ENCODE peak calls at places on chromosomes 4 and X, in seven cellular contexts. One of them, this sample, is unnamed.
A peak's percentile ranks its signal among the peaks of the same experiment; 100 is the strongest.

GRCh38 chr4:156949373-156949814 is 22.2 kb downstream of the PDGFC start:
- DNase-seq in fibroblast of lung: peak; percentile 89
- DNase-seq in upper lobe of right lung: no peak
- DNase-seq in astrocyte of the cerebellum: peak; percentile 77
- DNase-seq in astrocyte of the spinal cord: peak; percentile 89
- DNase-seq in SK-N-SH: no peak
- DNase-seq in MM.1S: no peak
- DNase-seq in this sample: peak; percentile 63

GRCh38 chr4:120963449-120963848 is 40.9 kb upstream of the PRDM5 start:
- DNase-seq in fibroblast of lung: no peak
- DNase-seq in upper lobe of right lung: no peak
- DNase-seq in astrocyte of the cerebellum: no peak
- DNase-seq in astrocyte of the spinal cord: no peak
- DNase-seq in SK-N-SH: no peak
- DNase-seq in MM.1S: no peak
- DNase-seq in this sample: no peak

GRCh38 chr4:43435303-43435702 is 542.8 kb downstream of the GRXCR1 start:
- DNase-seq in fibroblast of lung: no peak
- DNase-seq in upper lobe of right lung: no peak
- DNase-seq in astrocyte of the cerebellum: no peak
- DNase-seq in astrocyte of the spinal cord: no peak
- DNase-seq in SK-N-SH: no peak
- DNase-seq in MM.1S: no peak
- DNase-seq in this sample: no peak

GRCh38 chrX:48498374-48498809 is 10.4 kb upstream of the PORCN start:
- DNase-seq in fibroblast of lung: peak; percentile 39
- DNase-seq in upper lobe of right lung: no peak
- DNase-seq in astrocyte of the cerebellum: peak; percentile 24
- DNase-seq in astrocyte of the spinal cord: peak; percentile 68
- DNase-seq in SK-N-SH: no peak
- DNase-seq in MM.1S: no peak
- DNase-seq in this sample: no peak

GRCh38 chrX:47380268-47380667 is 9.9 kb downstream of the ZNF157 start:
- DNase-seq in fibroblast of lung: no peak
- DNase-seq in upper lobe of right lung: no peak
- DNase-seq in astrocyte of the cerebellum: no peak
- DNase-seq in astrocyte of the spinal cord: no peak
- DNase-seq in SK-N-SH: no peak
- DNase-seq in MM.1S: no peak
- DNase-seq in this sample: no peak

GRCh38 chr4:43316813-43317212 is 424.3 kb downstream of the GRXCR1 start:
- DNase-seq in fibroblast of lung: peak; percentile 45
- DNase-seq in upper lobe of right lung: no peak
- DNase-seq in astrocyte of the cerebellum: peak; percentile 13
- DNase-seq in astrocyte of the spinal cord: peak; percentile 56
- DNase-seq in SK-N-SH: no peak
- DNase-seq in MM.1S: no peak
- DNase-seq in this sample: no peak

GRCh38 chr4:26713563-26714145 is 129.8 kb downstream of the TBC1D19 start:
- DNase-seq in fibroblast of lung: no peak
- DNase-seq in upper lobe of right lung: no peak
- DNase-seq in astrocyte of the cerebellum: no peak
- DNase-seq in astrocyte of the spinal cord: no peak
- DNase-seq in SK-N-SH: no peak
- DNase-seq in MM.1S: no peak
- DNase-seq in this sample: no peak

GRCh38 chr4:12846368-12846767 is 637.8 kb downstream of the RAB28 start:
- DNase-seq in fibroblast of lung: no peak
- DNase-seq in upper lobe of right lung: no peak
- DNase-seq in astrocyte of the cerebellum: no peak
- DNase-seq in astrocyte of the spinal cord: no peak
- DNase-seq in SK-N-SH: no peak
- DNase-seq in MM.1S: no peak
- DNase-seq in this sample: no peak

GRCh38 chr4:1795304-1796195 is 2.5 kb downstream of the FGFR3 start:
- DNase-seq in fibroblast of lung: no peak
- DNase-seq in upper lobe of right lung: no peak
- DNase-seq in astrocyte of the cerebellum: no peak
- DNase-seq in astrocyte of the spinal cord: no peak
- DNase-seq in SK-N-SH: no peak
- DNase-seq in MM.1S: no peak
- DNase-seq in this sample: no peak

GRCh38 chrX:137432609-137433008 is 133.3 kb upstream of the ZIC3 start:
- DNase-seq in fibroblast of lung: no peak
- DNase-seq in upper lobe of right lung: no peak
- DNase-seq in astrocyte of the cerebellum: peak; percentile 5
- DNase-seq in astrocyte of the spinal cord: peak; percentile 6
- DNase-seq in SK-N-SH: peak; percentile 43
- DNase-seq in MM.1S: peak; percentile 64
- DNase-seq in this sample: no peak

GRCh38 chr4:1241466-1241935 is 7.4 kb downstream of the CTBP1 start:
- DNase-seq in fibroblast of lung: no peak
- DNase-seq in upper lobe of right lung: no peak
- DNase-seq in astrocyte of the cerebellum: no peak
- DNase-seq in astrocyte of the spinal cord: no peak
- DNase-seq in SK-N-SH: peak; percentile 22
- DNase-seq in MM.1S: no peak
- DNase-seq in this sample: no peak

GRCh38 chrX:10017866-10018265 is 50.7 kb downstream of the CLDN34 start:
- DNase-seq in fibroblast of lung: peak; percentile 56
- DNase-seq in upper lobe of right lung: no peak
- DNase-seq in astrocyte of the cerebellum: peak; percentile 44
- DNase-seq in astrocyte of the spinal cord: peak; percentile 76
- DNase-seq in SK-N-SH: no peak
- DNase-seq in MM.1S: no peak
- DNase-seq in this sample: no peak

GRCh38 chr4:139015948-139016451 is 419 bp downstream of the NOCT start:
- DNase-seq in fibroblast of lung: peak; percentile 42
- DNase-seq in upper lobe of right lung: peak; percentile 83
- DNase-seq in astrocyte of the cerebellum: no peak
- DNase-seq in astrocyte of the spinal cord: peak; percentile 41
- DNase-seq in SK-N-SH: no peak
- DNase-seq in MM.1S: peak; percentile 66
- DNase-seq in this sample: no peak

GRCh38 chrX:20063716-20064351 is 52.9 kb downstream of the MAP7D2 start:
- DNase-seq in fibroblast of lung: no peak
- DNase-seq in upper lobe of right lung: no peak
- DNase-seq in astrocyte of the cerebellum: no peak
- DNase-seq in astrocyte of the spinal cord: no peak
- DNase-seq in SK-N-SH: no peak
- DNase-seq in MM.1S: no peak
- DNase-seq in this sample: no peak

GRCh38 chr4:181971411-181971810 is 271.8 kb upstream of the TENM3 start:
- DNase-seq in fibroblast of lung: no peak
- DNase-seq in upper lobe of right lung: no peak
- DNase-seq in astrocyte of the cerebellum: no peak
- DNase-seq in astrocyte of the spinal cord: no peak
- DNase-seq in SK-N-SH: no peak
- DNase-seq in MM.1S: peak; percentile 53
- DNase-seq in this sample: no peak

DNA sequence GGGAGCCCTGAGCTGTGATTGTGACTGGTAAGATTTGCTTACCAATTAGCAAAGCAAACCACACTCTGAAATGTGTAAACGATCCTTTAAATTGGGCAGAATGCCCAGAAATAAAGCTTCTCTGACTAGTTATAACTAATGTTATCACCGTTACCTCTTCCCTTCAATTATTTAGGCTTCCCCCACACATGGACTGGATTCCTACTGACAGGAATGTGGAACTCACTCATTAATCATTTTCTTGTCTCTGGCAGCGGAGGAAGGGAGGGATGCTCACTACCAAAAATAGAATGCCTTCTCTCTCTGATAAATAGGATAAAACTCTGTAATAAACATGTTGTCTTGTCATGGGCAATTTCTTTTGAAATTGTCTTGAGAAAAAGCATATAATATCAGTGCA is 25.3 kb upstream of the NWD2 start:
- DNase-seq in fibroblast of lung: no peak
- DNase-seq in upper lobe of right lung: no peak
- DNase-seq in astrocyte of the cerebellum: no peak
- DNase-seq in astrocyte of the spinal cord: no peak
- DNase-seq in SK-N-SH: no peak
- DNase-seq in MM.1S: no peak
- DNase-seq in this sample: no peak
- TF ChIP-seq CTCF in fibroblast of lung: no peak
- TF ChIP-seq CTCF in upper lobe of right lung: no peak
- TF ChIP-seq CTCF in astrocyte of the cerebellum: no peak
- TF ChIP-seq CTCF in astrocyte of the spinal cord: no peak
- TF ChIP-seq CTCF in SK-N-SH: no peak
- TF ChIP-seq CTCF in MM.1S: no peak
- TF ChIP-seq CTCF in this sample: no peak

GRCh38 chr4:29972121-29972520 is 748.0 kb upstream of the PCDH7 start:
- DNase-seq in fibroblast of lung: no peak
- DNase-seq in upper lobe of right lung: no peak
- DNase-seq in astrocyte of the cerebellum: no peak
- DNase-seq in astrocyte of the spinal cord: no peak
- DNase-seq in SK-N-SH: no peak
- DNase-seq in MM.1S: no peak
- DNase-seq in this sample: no peak

GRCh38 chr4:29966386-29966785 is 753.8 kb upstream of the PCDH7 start:
- DNase-seq in fibroblast of lung: no peak
- DNase-seq in upper lobe of right lung: no peak
- DNase-seq in astrocyte of the cerebellum: no peak
- DNase-seq in astrocyte of the spinal cord: no peak
- DNase-seq in SK-N-SH: no peak
- DNase-seq in MM.1S: no peak
- DNase-seq in this sample: no peak

DNA sequence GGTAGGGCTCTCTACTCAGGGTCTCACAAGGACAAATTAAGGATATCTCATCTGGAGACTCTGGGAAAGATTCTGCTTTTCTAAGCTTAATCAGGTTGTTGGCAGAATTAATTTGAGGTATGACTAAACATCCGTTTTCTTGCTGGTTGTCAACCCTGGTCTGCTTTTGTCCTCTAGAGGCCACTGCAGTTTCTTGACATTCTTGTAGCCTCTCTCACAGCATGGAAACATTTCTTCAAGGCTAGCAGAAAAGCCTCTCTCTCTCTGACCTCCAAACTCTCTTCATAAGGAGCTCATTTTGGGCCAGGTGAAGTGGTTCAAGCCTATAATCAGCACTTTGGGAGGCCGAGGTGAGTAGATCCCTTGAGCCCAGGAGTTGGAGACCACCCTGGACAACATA is 749.5 kb upstream of the PCDH7 start:
- DNase-seq in fibroblast of lung: peak; percentile 18
- DNase-seq in upper lobe of right lung: no peak
- DNase-seq in astrocyte of the cerebellum: no peak
- DNase-seq in astrocyte of the spinal cord: peak; percentile 1
- DNase-seq in SK-N-SH: no peak
- DNase-seq in MM.1S: no peak
- DNase-seq in this sample: peak; percentile 6
- TF ChIP-seq CTCF in fibroblast of lung: no peak
- TF ChIP-seq CTCF in upper lobe of right lung: no peak
- TF ChIP-seq CTCF in astrocyte of the cerebellum: peak; percentile 20
- TF ChIP-seq CTCF in astrocyte of the spinal cord: peak; percentile 35
- TF ChIP-seq CTCF in SK-N-SH: peak; percentile 37
- TF ChIP-seq CTCF in MM.1S: no peak
- TF ChIP-seq CTCF in this sample: peak; percentile 63

GRCh38 chr4:174763454-174764104 is 65.5 kb downstream of the GLRA3 start:
- DNase-seq in fibroblast of lung: no peak
- DNase-seq in upper lobe of right lung: no peak
- DNase-seq in astrocyte of the cerebellum: no peak
- DNase-seq in astrocyte of the spinal cord: peak; percentile 44
- DNase-seq in SK-N-SH: no peak
- DNase-seq in MM.1S: no peak
- DNase-seq in this sample: no peak

DNA sequence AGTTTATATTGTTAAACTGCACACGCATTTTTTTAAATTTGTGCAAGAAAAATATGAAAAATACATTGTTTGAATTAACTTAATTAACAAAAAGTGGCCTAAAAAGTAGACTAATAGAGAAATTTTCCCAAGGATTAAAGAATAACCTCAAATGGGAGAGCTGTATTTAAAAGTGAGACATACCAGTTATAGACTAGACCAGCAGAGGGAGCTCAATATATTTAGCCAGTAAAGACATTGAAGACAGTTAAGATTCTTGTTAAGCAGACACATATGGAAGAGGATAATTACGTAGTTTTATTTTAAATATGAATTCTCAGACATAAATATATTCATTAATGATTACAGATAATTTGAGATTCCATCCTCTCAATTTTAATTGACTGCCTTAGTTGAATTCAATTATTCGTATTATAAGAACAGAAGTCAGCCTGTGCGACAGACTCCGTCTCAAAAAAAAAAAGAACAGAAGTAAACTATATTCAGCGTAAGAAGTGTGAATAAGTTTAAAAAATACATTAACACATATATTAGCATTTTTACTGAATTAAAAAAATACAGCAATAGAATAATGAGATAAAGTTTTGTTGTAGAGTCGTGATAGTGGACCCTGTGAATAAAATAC is 64.8 kb downstream of the GLRA3 start:
- DNase-seq in fibroblast of lung: peak; percentile 68
- DNase-seq in upper lobe of right lung: no peak
- DNase-seq in astrocyte of the cerebellum: peak; percentile 34
- DNase-seq in astrocyte of the spinal cord: peak; percentile 74
- DNase-seq in SK-N-SH: peak; percentile 45
- DNase-seq in MM.1S: peak; percentile 74
- DNase-seq in this sample: no peak
- TF ChIP-seq CTCF in fibroblast of lung: no peak
- TF ChIP-seq CTCF in upper lobe of right lung: peak; percentile 67
- TF ChIP-seq CTCF in astrocyte of the cerebellum: peak; percentile 43
- TF ChIP-seq CTCF in astrocyte of the spinal cord: peak; percentile 58
- TF ChIP-seq CTCF in SK-N-SH: peak; percentile 83
- TF ChIP-seq CTCF in MM.1S: peak; percentile 70
- TF ChIP-seq CTCF in this sample: peak; percentile 68

GRCh38 chr4:184168406-184169019 is 49.2 kb downstream of the ENPP6 start:
- DNase-seq in fibroblast of lung: peak; percentile 62
- DNase-seq in upper lobe of right lung: peak; percentile 87
- DNase-seq in astrocyte of the cerebellum: peak; percentile 16
- DNase-seq in astrocyte of the spinal cord: peak; percentile 66
- DNase-seq in SK-N-SH: peak; percentile 93
- DNase-seq in MM.1S: peak; percentile 61
- DNase-seq in this sample: no peak

GRCh38 chr4:184166736-184167135 is 50.9 kb downstream of the ENPP6 start:
- DNase-seq in fibroblast of lung: no peak
- DNase-seq in upper lobe of right lung: no peak
- DNase-seq in astrocyte of the cerebellum: no peak
- DNase-seq in astrocyte of the spinal cord: no peak
- DNase-seq in SK-N-SH: no peak
- DNase-seq in MM.1S: no peak
- DNase-seq in this sample: no peak

GRCh38 chr4:184165291-184165690 is 52.4 kb downstream of the ENPP6 start:
- DNase-seq in fibroblast of lung: no peak
- DNase-seq in upper lobe of right lung: no peak
- DNase-seq in astrocyte of the cerebellum: no peak
- DNase-seq in astrocyte of the spinal cord: no peak
- DNase-seq in SK-N-SH: no peak
- DNase-seq in MM.1S: no peak
- DNase-seq in this sample: no peak

GRCh38 chr4:184167576-184167975 is 50.1 kb downstream of the ENPP6 start:
- DNase-seq in fibroblast of lung: no peak
- DNase-seq in upper lobe of right lung: no peak
- DNase-seq in astrocyte of the cerebellum: no peak
- DNase-seq in astrocyte of the spinal cord: no peak
- DNase-seq in SK-N-SH: no peak
- DNase-seq in MM.1S: peak; percentile 18
- DNase-seq in this sample: no peak

DNA sequence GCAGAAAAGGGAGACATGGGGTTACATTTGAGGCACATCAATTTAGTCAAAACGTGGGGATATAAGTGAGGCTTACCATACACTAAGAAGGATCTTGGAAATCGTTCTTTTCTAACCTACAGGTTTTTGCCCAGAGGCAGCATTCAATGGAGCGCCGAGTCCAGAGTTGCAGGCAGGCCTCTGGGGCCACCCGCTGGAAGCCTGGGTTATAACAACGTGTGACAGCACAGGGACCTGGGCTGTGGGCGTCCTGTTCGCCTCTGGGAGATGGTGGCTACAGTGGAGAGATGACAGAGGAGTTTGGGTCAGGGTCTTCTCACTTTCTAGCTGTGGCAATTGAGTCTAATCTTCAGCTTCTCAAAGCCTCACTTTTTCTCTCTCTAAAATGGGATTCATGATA is 53.9 kb downstream of the ENPP6 start:
- DNase-seq in fibroblast of lung: peak; percentile 38
- DNase-seq in upper lobe of right lung: peak; percentile 82
- DNase-seq in astrocyte of the cerebellum: no peak
- DNase-seq in astrocyte of the spinal cord: peak; percentile 23
- DNase-seq in SK-N-SH: peak; percentile 84
- DNase-seq in MM.1S: no peak
- DNase-seq in this sample: no peak
- TF ChIP-seq CTCF in fibroblast of lung: peak; percentile 68
- TF ChIP-seq CTCF in upper lobe of right lung: peak; percentile 68
- TF ChIP-seq CTCF in astrocyte of the cerebellum: peak; percentile 60
- TF ChIP-seq CTCF in astrocyte of the spinal cord: peak; percentile 56
- TF ChIP-seq CTCF in SK-N-SH: peak; percentile 50
- TF ChIP-seq CTCF in MM.1S: peak; percentile 33
- TF ChIP-seq CTCF in this sample: peak; percentile 79